ENCODE peak calls at places on chromosomes 4 and X, in ten cellular contexts. O is iPS DF 6.9; E is stimulated activated CD8-positive, alpha-beta memory T cell treated with anti-CD3 and anti-CD28 coated beads, Interleukin-4, amount 100 ng/mL, for 1 hour; M is omental fat pad; R is AG04450; S is GM13976; J is left ventricle myocardium superior; Y is kidney tubule cell; K is lower leg skin; A is NCI-H1092 treated with DMSO at 0.1 percent for 48 hours. X is an unnamed sample.

GRCh38 chr4:152535236-152535902 is 523 bp downstream of the FBXW7 start:
- DNase-seq in A (no peak), K (no peak), Y (no peak), M (no peak), E (no peak), S (peak; percentile 35), R (no peak), J (peak; percentile 38), O (no peak), X (no peak)

GRCh38 chr4:7416745-7417432 is 17.8 kb downstream of the PSAPL1 start:
- DNase-seq in R (no peak), O (no peak), A (no peak), E (no peak), Y (no peak), S (no peak), J (no peak), K (no peak), M (no peak), X (no peak)

GRCh38 chr4:139177888-139178609 is 1.0 kb upstream of the ELF2 start:
- DNase-seq in Y (peak; percentile 96), M (peak; percentile 74), O (no peak), S (peak; percentile 90), E (peak; percentile 69), K (peak; percentile 92), J (peak; percentile 97), A (peak; percentile 95), R (peak; percentile 72), X (peak; percentile 84)

GRCh38 chr4:55598641-55599040 is 6.6 kb upstream of the PDCL2 start:
- DNase-seq in A (no peak), S (no peak), Y (no peak), K (no peak), M (no peak), R (no peak), O (no peak), E (no peak), J (no peak), X (no peak)

GRCh38 chrX:130174051-130174704 is 2.4 kb downstream of the RAB33A start:
- DNase-seq in K (peak; percentile 60), R (no peak), J (peak; percentile 41), Y (peak; percentile 31), S (no peak), O (no peak), M (no peak), E (no peak), A (no peak), X (no peak)

GRCh38 chr4:39470402-39470801 is 11.5 kb downstream of the LIAS start:
- DNase-seq in E (no peak), R (no peak), Y (no peak), S (no peak), J (no peak), M (no peak), O (no peak), K (no peak), A (no peak), X (no peak)

GRCh38 chr4:6421397-6421796 is 51.0 kb downstream of the PPP2R2C start:
- DNase-seq in O (no peak), J (no peak), R (no peak), S (no peak), A (no peak), E (no peak), Y (no peak), M (no peak), K (no peak), X (no peak)

GRCh38 chr4:1503583-1504471 is 97.6 kb upstream of the NKX1-1 start:
- DNase-seq in K (no peak), A (no peak), S (no peak), E (no peak), J (peak; percentile 26), M (peak; percentile 11), R (no peak), O (no peak), Y (no peak), X (no peak)

GRCh38 chrX:106035064-106035463 is 3.5 kb downstream of the SERPINA7 start:
- DNase-seq in R (no peak), K (no peak), A (no peak), Y (no peak), M (no peak), O (no peak), J (no peak), S (no peak), E (no peak), X (no peak)

GRCh38 chr4:21884615-21885014 is 64.0 kb downstream of the KCNIP4 start:
- DNase-seq in E (no peak), J (no peak), M (no peak), R (no peak), S (no peak), Y (peak; percentile 46), K (no peak), A (no peak), O (no peak), X (no peak)

GRCh38 chrX:136879001-136879667 is 1.4 kb downstream of the RBMX start:
- DNase-seq in O (no peak), K (no peak), A (peak; percentile 14), J (no peak), S (no peak), Y (peak; percentile 13), E (no peak), M (no peak), R (no peak), X (no peak)

GRCh38 chr4:79173186-79173585 is 152.7 kb downstream of the NAA11 start:
- DNase-seq in S (no peak), K (no peak), J (no peak), A (no peak), O (no peak), Y (no peak), M (no peak), E (no peak), R (no peak), X (no peak)

GRCh38 chr4:109214622-109215350 is 87.7 kb downstream of the COL25A1 start:
- DNase-seq in E (no peak), K (no peak), J (no peak), Y (no peak), M (no peak), O (no peak), S (no peak), A (no peak), R (no peak), X (no peak)

GRCh38 chr4:14384824-14385223 is 617.5 kb upstream of the CPEB2 start:
- DNase-seq in E (no peak), O (no peak), J (no peak), M (no peak), S (no peak), R (no peak), Y (no peak), K (no peak), A (no peak), X (no peak)

GRCh38 chrX:115889121-115889890 is 281.2 kb upstream of the AGTR2 start:
- DNase-seq in Y (no peak), A (no peak), O (no peak), J (no peak), M (peak; percentile 50), S (no peak), K (no peak), R (no peak), E (no peak), X (no peak)

GRCh38 chr4:165677081-165677480 is 196.0 kb upstream of the TLL1 start:
- DNase-seq in S (no peak), Y (no peak), A (no peak), O (no peak), E (no peak), M (no peak), K (no peak), J (no peak), R (no peak), X (no peak)

GRCh38 chrX:107826286-107827136 is 845 bp downstream of the MID2 start:
- DNase-seq in R (no peak), K (no peak), O (no peak), E (peak; percentile 1), A (peak; percentile 42), S (peak; percentile 45), J (peak; percentile 54), M (no peak), Y (peak; percentile 43), X (peak; percentile 5)

GRCh38 chr4:1104647-1105046 is 8.7 kb downstream of the RNF212 start:
- DNase-seq in O (no peak), A (no peak), K (no peak), S (peak; percentile 8), R (no peak), Y (no peak), M (no peak), E (no peak), J (no peak), X (no peak)

GRCh38 chrX:49214996-49215526 is 15.1 kb upstream of the SYP start:
- DNase-seq in R (no peak), E (no peak), K (no peak), S (no peak), Y (no peak), O (no peak), M (no peak), J (no peak), A (no peak), X (no peak)

GRCh38 chrX:15143050-15143824 is 126.6 kb downstream of the ASB9 start:
- DNase-seq in A (peak; percentile 69), Y (peak; percentile 47), R (no peak), S (peak; percentile 37), E (peak; percentile 10), K (peak; percentile 16), O (no peak), J (peak; percentile 33), M (peak; percentile 34), X (peak; percentile 46)

GRCh38 chrX:77160301-77160700 is 286.9 kb upstream of the FGF16 start:
- DNase-seq in Y (no peak), M (no peak), E (no peak), K (no peak), S (no peak), R (no peak), A (no peak), O (peak; percentile 7), J (no peak), X (no peak)

GRCh38 chrX:154419688-154420401 is 8.5 kb downstream of the TAFAZZIN start:
- DNase-seq in Y (no peak), S (no peak), K (no peak), J (peak; percentile 65), E (no peak), A (peak; percentile 78), M (no peak), R (no peak), O (no peak), X (no peak)

GRCh38 chr4:173807347-173807746 is 277.3 kb upstream of the HAND2 start:
- DNase-seq in Y (no peak), A (no peak), K (peak; percentile 66), S (no peak), R (no peak), M (no peak), J (peak; percentile 49), O (no peak), E (no peak), X (no peak)

GRCh38 chrX:54820737-54821136 is 13.2 kb downstream of the MAGED2 start:
- DNase-seq in E (no peak), J (no peak), S (no peak), A (no peak), R (no peak), O (no peak), Y (no peak), K (no peak), M (no peak), X (no peak)

GRCh38 chr4:15395342-15395741 is 32.5 kb upstream of the C1QTNF7 start:
- DNase-seq in M (no peak), O (no peak), K (no peak), S (no peak), Y (no peak), A (no peak), R (no peak), J (no peak), E (no peak), X (no peak)